ENCODE peak calls at places on chromosomes 12 and 14, in nine cellular contexts. C is Peyer's patch, W is gastrocnemius medialis, E is adrenal gland, Z is ovary, F is tibial nerve, Y is A549, G is body of pancreas, N is H54. O is an unnamed sample.

GRCh38 chr14:72607386-72608125 is 286.3 kb downstream of the DPF3 start:
- DNase-seq in C (no peak), W (no peak), E (peak; percentile 10), Z (no peak), F (no peak), Y (no peak), G (no peak), N (no peak), O (no peak)

GRCh38 chr12:108801736-108802665 is 55.4 kb downstream of the SSH1 start:
- DNase-seq in C (no peak), W (peak; percentile 95), E (peak; percentile 78), Z (peak; percentile 49), F (peak; percentile 76), Y (no peak), G (no peak), N (no peak), O (no peak)

GRCh38 chr12:124906606-124907261 is 7.7 kb downstream of the UBC start:
- DNase-seq in C (peak; percentile 98), W (peak; percentile 88), E (peak; percentile 98), Z (peak; percentile 81), F (peak; percentile 100), Y (peak; percentile 96), G (peak; percentile 95), N (no peak), O (no peak)

GRCh38 chr14:67365476-67365875 is 5.3 kb downstream of the EIF2S1 start:
- DNase-seq in C (no peak), W (no peak), E (no peak), Z (no peak), F (no peak), Y (no peak), G (no peak), N (no peak), O (no peak)

GRCh38 chr14:92651793-92652382 is 96.5 kb downstream of the LGMN start:
- DNase-seq in C (peak; percentile 79), W (peak; percentile 53), E (peak; percentile 68), Z (peak; percentile 19), F (peak; percentile 43), Y (no peak), G (no peak), N (no peak), O (no peak)

GRCh38 chr12:102172436-102172835 is 25.2 kb downstream of the PMCH start:
- DNase-seq in C (no peak), W (no peak), E (no peak), Z (no peak), F (no peak), Y (no peak), G (no peak), N (no peak), O (no peak)

GRCh38 chr12:24741216-24741615 is 207.7 kb downstream of the BCAT1 start:
- DNase-seq in C (no peak), W (no peak), E (no peak), Z (no peak), F (no peak), Y (no peak), G (no peak), N (no peak), O (no peak)

GRCh38 chr14:100404419-100404818 is 81.3 kb downstream of the SLC25A47 start:
- DNase-seq in C (no peak), W (no peak), E (no peak), Z (no peak), F (no peak), Y (no peak), G (no peak), N (no peak), O (no peak)

GRCh38 chr12:69982081-69982480 is 157.1 kb downstream of the MYRFL start:
- DNase-seq in C (no peak), W (no peak), E (no peak), Z (no peak), F (no peak), Y (no peak), G (no peak), N (no peak), O (no peak)

GRCh38 chr12:31896514-31897039 is 62.6 kb upstream of the RESF1 start:
- DNase-seq in C (peak; percentile 92), W (peak; percentile 23), E (peak; percentile 58), Z (peak; percentile 59), F (peak; percentile 32), Y (no peak), G (peak; percentile 12), N (no peak), O (peak; percentile 7)

GRCh38 chr12:30939234-30939633 is 12.7 kb downstream of the TSPAN11 start:
- DNase-seq in C (no peak), W (no peak), E (no peak), Z (no peak), F (no peak), Y (no peak), G (no peak), N (no peak), O (no peak)

GRCh38 chr14:35666429-35667043 is 132.6 kb downstream of the INSM2 start:
- DNase-seq in C (no peak), W (no peak), E (no peak), Z (no peak), F (no peak), Y (no peak), G (no peak), N (no peak), O (no peak)

GRCh38 chr14:35669782-35670181 is 135.8 kb downstream of the INSM2 start:
- DNase-seq in C (no peak), W (no peak), E (no peak), Z (no peak), F (no peak), Y (peak; percentile 5), G (no peak), N (no peak), O (no peak)
- TF ChIP-seq POLR2A in C (no peak), W (no peak), E (no peak), Z (no peak), F (no peak), Y (no peak), G (no peak), N (no peak), O (no peak)

GRCh38 chr14:103879570-103880333 is 32.4 kb upstream of the PPP1R13B start:
- DNase-seq in C (peak; percentile 87), W (no peak), E (peak; percentile 88), Z (peak; percentile 60), F (no peak), Y (peak; percentile 75), G (peak; percentile 97), N (no peak), O (no peak)
- TF ChIP-seq POLR2A in C (no peak), W (no peak), E (no peak), Z (no peak), F (no peak), Y (no peak), G (peak; percentile 65), N (no peak), O (no peak)

GRCh38 chr12:105083041-105083440 is 1.2 kb downstream of the ALDH1L2 start:
- DNase-seq in C (no peak), W (no peak), E (no peak), Z (no peak), F (no peak), Y (no peak), G (peak; percentile 22), N (no peak), O (no peak)

GRCh38 chr12:105089817-105090216 is 5.6 kb upstream of the ALDH1L2 start:
- DNase-seq in C (no peak), W (no peak), E (no peak), Z (no peak), F (no peak), Y (no peak), G (no peak), N (no peak), O (no peak)

GRCh38 chr12:105083551-105084105 is 630 bp downstream of the ALDH1L2 start:
- DNase-seq in C (peak; percentile 53), W (peak; percentile 54), E (peak; percentile 66), Z (peak; percentile 16), F (peak; percentile 63), Y (peak; percentile 58), G (peak; percentile 68), N (peak; percentile 25), O (peak; percentile 50)

GRCh38 chr12:105085537-105085936 is 1.3 kb upstream of the ALDH1L2 start:
- DNase-seq in C (no peak), W (no peak), E (no peak), Z (no peak), F (no peak), Y (no peak), G (no peak), N (no peak), O (no peak)

DNA sequence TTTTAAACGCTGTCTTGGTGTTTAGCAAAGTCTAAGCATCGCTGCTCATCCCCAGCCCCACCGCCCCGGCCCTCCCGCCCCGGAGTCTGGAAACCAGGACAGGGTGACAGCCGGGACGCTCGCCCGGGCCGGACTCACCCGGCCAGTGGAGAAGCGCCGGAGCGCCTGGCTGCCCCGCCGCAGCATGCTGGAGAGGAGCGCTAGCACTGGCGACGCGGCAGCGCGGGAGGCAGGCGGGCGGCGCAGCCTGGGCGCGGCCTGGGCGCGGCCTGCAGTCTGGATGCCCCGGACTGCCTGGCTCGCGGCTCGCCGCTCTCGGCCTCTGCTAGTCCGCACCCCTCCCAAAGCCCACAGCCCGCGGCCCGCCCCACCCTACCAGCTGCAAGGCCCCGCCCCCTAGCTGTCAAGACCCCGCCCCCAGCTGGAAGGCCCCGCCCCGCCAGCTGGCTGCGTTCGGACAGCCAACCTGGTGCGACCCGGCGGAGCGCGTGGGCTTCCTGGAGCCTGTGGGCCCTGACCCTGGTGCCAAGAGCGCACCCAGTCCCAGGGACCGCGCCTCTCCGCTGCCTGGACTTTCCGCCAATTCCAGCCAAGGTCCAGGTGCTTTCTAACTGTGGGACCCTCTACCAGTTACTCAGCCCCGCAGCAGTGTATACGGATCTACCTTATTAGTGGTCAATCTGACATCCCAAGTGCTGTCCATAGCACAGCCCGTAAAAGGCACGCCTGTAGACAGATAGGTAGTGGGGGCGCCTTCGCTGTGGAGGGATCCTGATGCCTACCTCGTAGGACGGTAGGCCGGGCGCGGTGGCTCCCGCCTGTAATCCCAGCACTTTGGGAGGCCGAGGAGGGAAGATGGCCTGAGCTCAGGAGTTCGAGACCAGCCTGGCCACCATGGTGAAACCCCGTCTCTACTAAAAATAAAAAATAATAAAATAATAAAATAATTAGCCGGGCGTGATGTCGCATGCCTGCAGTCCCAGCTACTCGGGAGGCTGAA is at the start of gene ALDH1L2:
- DNase-seq in C (peak; percentile 79), W (peak; percentile 73), E (peak; percentile 86), Z (peak; percentile 74), F (peak; percentile 79), Y (peak; percentile 90), G (peak; percentile 94), N (peak; percentile 79), O (peak; percentile 82)
- TF ChIP-seq POLR2A in C (no peak), W (no peak), E (no peak), Z (no peak), F (no peak), Y (peak; percentile 47), G (peak; percentile 78), N (peak; percentile 71), O (no peak)

DNA sequence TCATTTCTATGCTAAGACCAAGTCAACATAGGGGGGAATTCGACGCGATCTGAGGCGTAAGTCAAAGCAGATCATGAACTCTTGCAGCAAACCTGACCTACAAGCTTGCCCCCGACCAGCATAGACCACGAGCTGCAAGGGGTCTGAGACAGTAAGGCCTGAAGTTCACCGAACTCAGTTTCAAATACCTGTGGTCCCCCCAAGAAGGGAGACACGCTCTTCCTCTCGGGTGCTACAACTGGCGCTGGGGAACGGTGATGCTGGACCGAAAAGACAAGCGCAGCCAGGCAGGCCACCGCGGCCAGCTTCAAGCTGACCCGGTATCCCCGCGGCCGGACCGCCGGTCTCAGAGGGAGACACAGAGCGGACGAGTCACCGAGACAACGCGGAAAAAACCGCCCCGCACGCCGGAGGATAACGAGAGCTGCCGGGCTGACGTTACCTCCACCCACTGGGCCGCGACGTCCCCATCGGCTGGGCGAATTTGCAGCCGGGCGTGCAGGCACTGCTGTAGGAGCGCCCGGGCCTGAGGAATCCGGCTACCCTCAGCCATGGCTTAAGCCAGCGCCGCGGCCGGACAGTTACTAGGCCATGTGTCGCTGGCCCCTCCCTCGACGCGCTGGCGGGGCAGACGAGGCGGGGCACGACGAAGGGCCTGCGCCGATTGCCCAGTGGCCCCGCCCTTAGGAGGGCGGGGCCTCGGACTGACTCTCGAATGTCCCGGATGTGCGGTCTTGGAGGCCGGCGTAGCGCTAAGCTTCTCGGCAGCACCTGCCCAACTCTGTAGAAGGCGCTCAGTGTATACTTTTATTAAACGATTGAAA is at the start of gene DTD2:
- DNase-seq in C (peak; percentile 97), W (peak; percentile 93), E (peak; percentile 97), Z (peak; percentile 93), F (peak; percentile 92), Y (peak; percentile 96), G (peak; percentile 95), N (peak; percentile 65), O (peak; percentile 96)
- TF ChIP-seq POLR2A in C (peak; percentile 53), W (peak; percentile 56), E (peak; percentile 81), Z (peak; percentile 77), F (peak; percentile 73), Y (peak; percentile 96), G (peak; percentile 87), N (peak; percentile 81), O (peak; percentile 87)

O was measured in erythroblast.